ENCODE peak calls at places on chromosomes 16 and 17, in seven cellular contexts. One of them, this sample, is unnamed.

GRCh38 chr17:49343273-49343672 is 18.8 kb downstream of the ZNF652 start:
- DNase-seq in fibroblast of lung: peak
- DNase-seq in neural progenitor cell: no peak
- DNase-seq in Karpas-422: peak
- DNase-seq in IMR-90: peak
- DNase-seq in endothelial cell of umbilical vein: peak
- DNase-seq in trophoblast cell: no peak
- DNase-seq in this sample: peak

GRCh38 chr17:4247361-4247980 is 16.3 kb downstream of the ANKFY1 start:
- DNase-seq in neural progenitor cell: no peak
- DNase-seq in IMR-90: no peak
- DNase-seq in fibroblast of lung: no peak
- DNase-seq in trophoblast cell: no peak
- DNase-seq in endothelial cell of umbilical vein: no peak
- DNase-seq in Karpas-422: no peak
- DNase-seq in this sample: no peak

GRCh38 chr17:31310260-31310659 is 3.6 kb downstream of the EVI2B start:
- DNase-seq in fibroblast of lung: no peak
- DNase-seq in trophoblast cell: no peak
- DNase-seq in Karpas-422: peak
- DNase-seq in neural progenitor cell: no peak
- DNase-seq in IMR-90: no peak
- DNase-seq in endothelial cell of umbilical vein: no peak
- DNase-seq in this sample: no peak

GRCh38 chr17:71184716-71185115 is 936.1 kb upstream of the SOX9 start:
- DNase-seq in endothelial cell of umbilical vein: no peak
- DNase-seq in trophoblast cell: no peak
- DNase-seq in Karpas-422: no peak
- DNase-seq in neural progenitor cell: no peak
- DNase-seq in IMR-90: no peak
- DNase-seq in fibroblast of lung: peak
- DNase-seq in this sample: peak

GRCh38 chr16:78675312-78675711 is 575.9 kb downstream of the WWOX start:
- DNase-seq in fibroblast of lung: peak
- DNase-seq in neural progenitor cell: no peak
- DNase-seq in endothelial cell of umbilical vein: no peak
- DNase-seq in IMR-90: peak
- DNase-seq in trophoblast cell: no peak
- DNase-seq in Karpas-422: peak
- DNase-seq in this sample: no peak

GRCh38 chr16:70695351-70696070 is 9.7 kb upstream of the MTSS2 start:
- DNase-seq in trophoblast cell: no peak
- DNase-seq in endothelial cell of umbilical vein: peak
- DNase-seq in Karpas-422: no peak
- DNase-seq in IMR-90: no peak
- DNase-seq in fibroblast of lung: peak
- DNase-seq in neural progenitor cell: peak
- DNase-seq in this sample: no peak

GRCh38 chr17:78572277-78573205 is 4.7 kb downstream of the DNAH17 start:
- DNase-seq in fibroblast of lung: no peak
- DNase-seq in Karpas-422: no peak
- DNase-seq in IMR-90: no peak
- DNase-seq in trophoblast cell: no peak
- DNase-seq in neural progenitor cell: peak
- DNase-seq in endothelial cell of umbilical vein: no peak
- DNase-seq in this sample: peak

GRCh38 chr16:85046472-85046916 is 18.9 kb downstream of the KIAA0513 start:
- DNase-seq in IMR-90: no peak
- DNase-seq in Karpas-422: no peak
- DNase-seq in fibroblast of lung: no peak
- DNase-seq in neural progenitor cell: no peak
- DNase-seq in endothelial cell of umbilical vein: no peak
- DNase-seq in trophoblast cell: no peak
- DNase-seq in this sample: no peak

GRCh38 chr17:6543079-6544010 is 13.0 kb downstream of the PITPNM3 start:
- DNase-seq in fibroblast of lung: no peak
- DNase-seq in trophoblast cell: no peak
- DNase-seq in IMR-90: no peak
- DNase-seq in neural progenitor cell: no peak
- DNase-seq in endothelial cell of umbilical vein: no peak
- DNase-seq in Karpas-422: no peak
- DNase-seq in this sample: no peak

GRCh38 chr17:3880983-3881382 is 11.9 kb downstream of the CAMKK1 start:
- DNase-seq in neural progenitor cell: no peak
- DNase-seq in endothelial cell of umbilical vein: no peak
- DNase-seq in fibroblast of lung: no peak
- DNase-seq in IMR-90: no peak
- DNase-seq in Karpas-422: no peak
- DNase-seq in trophoblast cell: no peak
- DNase-seq in this sample: no peak

GRCh38 chr16:7268182-7268581 is 64.5 kb upstream of the RBFOX1 start:
- DNase-seq in fibroblast of lung: no peak
- DNase-seq in neural progenitor cell: peak
- DNase-seq in trophoblast cell: no peak
- DNase-seq in Karpas-422: peak
- DNase-seq in endothelial cell of umbilical vein: no peak
- DNase-seq in IMR-90: no peak
- DNase-seq in this sample: peak

GRCh38 chr16:51989637-51990230 is 557.2 kb downstream of the TOX3 start:
- DNase-seq in trophoblast cell: no peak
- DNase-seq in neural progenitor cell: no peak
- DNase-seq in IMR-90: no peak
- DNase-seq in fibroblast of lung: no peak
- DNase-seq in endothelial cell of umbilical vein: no peak
- DNase-seq in Karpas-422: no peak
- DNase-seq in this sample: no peak
- H2AFZ ChIP-seq in trophoblast cell: no peak
- H2AFZ ChIP-seq in neural progenitor cell: peak
- H2AFZ ChIP-seq in IMR-90: no peak
- H2AFZ ChIP-seq in fibroblast of lung: no peak
- H2AFZ ChIP-seq in endothelial cell of umbilical vein: no peak
- H2AFZ ChIP-seq in Karpas-422: no peak
- H2AFZ ChIP-seq in this sample: no peak

GRCh38 chr17:81481815-81482505 is 30.6 kb downstream of the ACTG1 start:
- DNase-seq in Karpas-422: no peak
- DNase-seq in fibroblast of lung: no peak
- DNase-seq in trophoblast cell: no peak
- DNase-seq in neural progenitor cell: no peak
- DNase-seq in IMR-90: no peak
- DNase-seq in endothelial cell of umbilical vein: no peak
- DNase-seq in this sample: no peak

GRCh38 chr17:81480140-81480917 is 32.3 kb downstream of the ACTG1 start:
- DNase-seq in Karpas-422: no peak
- DNase-seq in endothelial cell of umbilical vein: no peak
- DNase-seq in trophoblast cell: no peak
- DNase-seq in neural progenitor cell: no peak
- DNase-seq in IMR-90: peak
- DNase-seq in fibroblast of lung: peak
- DNase-seq in this sample: peak

GRCh38 chr17:81479672-81480071 is 32.9 kb downstream of the ACTG1 start:
- DNase-seq in Karpas-422: no peak
- DNase-seq in trophoblast cell: no peak
- DNase-seq in fibroblast of lung: no peak
- DNase-seq in endothelial cell of umbilical vein: no peak
- DNase-seq in neural progenitor cell: no peak
- DNase-seq in IMR-90: no peak
- DNase-seq in this sample: no peak

GRCh38 chr17:81482673-81483072 is 29.9 kb downstream of the ACTG1 start:
- DNase-seq in trophoblast cell: no peak
- DNase-seq in IMR-90: no peak
- DNase-seq in fibroblast of lung: no peak
- DNase-seq in neural progenitor cell: no peak
- DNase-seq in Karpas-422: no peak
- DNase-seq in endothelial cell of umbilical vein: no peak
- DNase-seq in this sample: no peak

DNA sequence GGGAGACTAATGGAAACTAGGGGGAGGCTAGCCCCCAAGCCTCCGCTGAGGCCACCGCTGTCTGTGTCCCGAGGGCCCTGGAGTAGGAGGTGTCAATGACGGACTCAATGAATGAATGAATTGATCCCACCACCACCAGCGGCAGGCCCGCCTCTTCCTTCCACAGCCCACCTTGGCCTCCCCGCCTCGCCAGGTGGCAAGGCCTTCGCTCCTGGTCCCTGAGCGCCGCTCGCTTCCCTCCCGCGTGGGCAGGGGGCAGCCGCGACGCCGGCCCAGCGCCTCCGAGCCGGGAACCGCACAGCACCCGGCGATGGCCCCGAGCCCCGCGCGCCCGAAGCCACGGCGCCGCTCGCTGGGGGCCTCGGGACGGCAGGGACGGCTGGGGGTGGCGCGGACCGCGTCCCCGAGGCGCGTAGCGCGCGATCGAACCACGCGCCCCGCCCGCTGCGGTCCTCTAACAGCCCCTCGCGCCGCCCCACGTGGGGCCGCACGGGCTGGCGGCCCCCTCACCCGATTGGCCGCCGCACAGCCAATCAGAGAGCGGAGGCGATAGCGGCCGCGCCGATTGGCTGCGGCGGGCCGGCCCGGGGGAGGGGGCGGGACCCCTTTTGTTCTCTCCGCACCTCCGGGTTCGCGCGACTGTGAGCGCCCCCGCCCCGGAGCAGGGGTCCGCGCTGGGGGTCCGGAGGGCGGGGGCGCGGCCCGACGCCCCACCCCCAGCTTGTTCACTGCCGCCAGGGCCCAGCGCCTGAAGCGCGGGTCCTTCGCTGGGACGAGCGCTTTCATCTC is 31.4 kb downstream of the ACTG1 start:
- DNase-seq in trophoblast cell: no peak
- DNase-seq in Karpas-422: no peak
- DNase-seq in fibroblast of lung: peak
- DNase-seq in neural progenitor cell: peak
- DNase-seq in IMR-90: peak
- DNase-seq in endothelial cell of umbilical vein: peak
- DNase-seq in this sample: peak
- H3K4me3 ChIP-seq in trophoblast cell: no peak
- H3K4me3 ChIP-seq in Karpas-422: no peak
- H3K4me3 ChIP-seq in fibroblast of lung: peak
- H3K4me3 ChIP-seq in neural progenitor cell: peak
- H3K4me3 ChIP-seq in IMR-90: peak
- H3K4me3 ChIP-seq in endothelial cell of umbilical vein: peak
- H3K4me3 ChIP-seq in this sample: peak

DNA sequence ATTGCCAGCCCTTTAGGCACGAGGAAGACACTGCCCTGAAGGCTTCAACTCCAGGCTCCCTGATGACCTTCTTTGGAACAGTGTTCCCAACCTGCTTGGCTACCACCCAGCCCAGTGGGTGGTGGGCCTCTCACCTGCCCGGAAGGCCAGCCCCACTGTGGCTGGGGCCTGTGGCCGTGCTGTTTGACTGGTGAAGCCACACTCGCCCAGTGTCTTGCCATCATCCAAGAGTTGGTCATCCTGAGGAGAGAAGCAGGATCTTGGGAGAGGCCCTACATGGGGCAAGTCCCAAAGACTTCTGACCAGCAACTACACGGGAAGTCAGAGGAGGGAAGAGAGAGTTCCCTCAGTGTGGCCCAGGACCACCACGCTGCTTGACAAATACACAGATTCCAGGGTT is 1.8 kb downstream of the ELOB start:
- DNase-seq in neural progenitor cell: no peak
- DNase-seq in Karpas-422: no peak
- DNase-seq in endothelial cell of umbilical vein: no peak
- DNase-seq in trophoblast cell: no peak
- DNase-seq in IMR-90: no peak
- DNase-seq in fibroblast of lung: no peak
- DNase-seq in this sample: no peak
- H3K27ac ChIP-seq in neural progenitor cell: no peak
- H3K27ac ChIP-seq in Karpas-422: no peak
- H3K27ac ChIP-seq in endothelial cell of umbilical vein: no peak
- H3K27ac ChIP-seq in trophoblast cell: no peak
- H3K27ac ChIP-seq in IMR-90: no peak
- H3K27ac ChIP-seq in fibroblast of lung: no peak
- H3K27ac ChIP-seq in this sample: peak

GRCh38 chr16:3143598-3144330 is 8.9 kb downstream of the ZNF213 start:
- DNase-seq in neural progenitor cell: no peak
- DNase-seq in fibroblast of lung: no peak
- DNase-seq in Karpas-422: no peak
- DNase-seq in endothelial cell of umbilical vein: no peak
- DNase-seq in trophoblast cell: peak
- DNase-seq in IMR-90: no peak
- DNase-seq in this sample: peak

GRCh38 chr16:3144331-3144881 is 9.6 kb downstream of the ZNF213 start:
- DNase-seq in fibroblast of lung: no peak
- DNase-seq in neural progenitor cell: no peak
- DNase-seq in trophoblast cell: peak
- DNase-seq in Karpas-422: no peak
- DNase-seq in endothelial cell of umbilical vein: no peak
- DNase-seq in IMR-90: no peak
- DNase-seq in this sample: peak

GRCh38 chr16:3142327-3142726 is 7.5 kb downstream of the ZNF213 start:
- DNase-seq in Karpas-422: no peak
- DNase-seq in endothelial cell of umbilical vein: no peak
- DNase-seq in fibroblast of lung: no peak
- DNase-seq in IMR-90: no peak
- DNase-seq in neural progenitor cell: no peak
- DNase-seq in trophoblast cell: no peak
- DNase-seq in this sample: peak

GRCh38 chr16:3142770-3143169 is 7.9 kb downstream of the ZNF213 start:
- DNase-seq in neural progenitor cell: no peak
- DNase-seq in IMR-90: no peak
- DNase-seq in endothelial cell of umbilical vein: no peak
- DNase-seq in Karpas-422: no peak
- DNase-seq in trophoblast cell: no peak
- DNase-seq in fibroblast of lung: no peak
- DNase-seq in this sample: peak

DNA sequence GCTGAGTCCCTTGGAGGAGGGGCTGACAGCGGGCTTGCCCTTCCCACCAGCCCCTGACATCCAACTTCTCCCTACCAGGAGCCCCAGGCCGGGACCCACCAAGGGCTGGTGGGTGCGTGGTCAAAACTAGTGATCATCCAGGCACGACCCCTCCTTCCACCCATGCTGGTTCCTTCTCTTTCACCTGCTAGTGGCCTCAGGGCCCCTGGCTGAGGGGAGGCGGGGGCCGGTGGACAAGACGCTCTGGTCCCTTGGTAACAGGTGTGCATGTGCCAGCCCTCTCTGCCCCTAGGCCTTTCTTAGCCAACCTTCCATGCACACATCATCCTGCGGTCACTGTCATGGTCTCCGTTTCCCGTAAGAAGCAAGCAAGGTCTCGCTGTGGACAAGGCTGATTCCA is 8.4 kb downstream of the ZNF213 start:
- DNase-seq in endothelial cell of umbilical vein: no peak
- DNase-seq in Karpas-422: no peak
- DNase-seq in IMR-90: no peak
- DNase-seq in neural progenitor cell: no peak
- DNase-seq in fibroblast of lung: no peak
- DNase-seq in trophoblast cell: no peak
- DNase-seq in this sample: peak
- H2AFZ ChIP-seq in endothelial cell of umbilical vein: no peak
- H2AFZ ChIP-seq in Karpas-422: no peak
- H2AFZ ChIP-seq in IMR-90: no peak
- H2AFZ ChIP-seq in neural progenitor cell: no peak
- H2AFZ ChIP-seq in fibroblast of lung: no peak
- H2AFZ ChIP-seq in trophoblast cell: no peak
- H2AFZ ChIP-seq in this sample: no peak

GRCh38 chr17:43517615-43518386 is 28.3 kb downstream of the ETV4 start:
- DNase-seq in neural progenitor cell: no peak
- DNase-seq in Karpas-422: no peak
- DNase-seq in fibroblast of lung: peak
- DNase-seq in trophoblast cell: no peak
- DNase-seq in endothelial cell of umbilical vein: peak
- DNase-seq in IMR-90: peak
- DNase-seq in this sample: peak
- H3K4me3 ChIP-seq in neural progenitor cell: no peak
- H3K4me3 ChIP-seq in Karpas-422: no peak
- H3K4me3 ChIP-seq in fibroblast of lung: no peak
- H3K4me3 ChIP-seq in trophoblast cell: no peak
- H3K4me3 ChIP-seq in endothelial cell of umbilical vein: no peak
- H3K4me3 ChIP-seq in IMR-90: no peak
- H3K4me3 ChIP-seq in this sample: no peak

GRCh38 chr17:77228224-77229215 is 87.8 kb downstream of the SEC14L1 start:
- DNase-seq in endothelial cell of umbilical vein: no peak
- DNase-seq in Karpas-422: no peak
- DNase-seq in fibroblast of lung: no peak
- DNase-seq in neural progenitor cell: peak
- DNase-seq in trophoblast cell: no peak
- DNase-seq in IMR-90: no peak
- DNase-seq in this sample: peak
- H3K27ac ChIP-seq in endothelial cell of umbilical vein: no peak
- H3K27ac ChIP-seq in Karpas-422: no peak
- H3K27ac ChIP-seq in fibroblast of lung: no peak
- H3K27ac ChIP-seq in neural progenitor cell: no peak
- H3K27ac ChIP-seq in trophoblast cell: no peak
- H3K27ac ChIP-seq in IMR-90: no peak
- H3K27ac ChIP-seq in this sample: no peak

This sample was measured in osteoblast.